ENCODE peak calls at places on chromosome 11, in six cellular contexts. W is fibroblast of lung, U is HL-60, T is AG09309, R is fibroblast of the aortic adventitia, J is heart right ventricle. V is an unnamed sample.

GRCh38 chr11:9748361-9748970 is 84.6 kb downstream of the SWAP70 start:
- DNase-seq in R (peak; percentile 85), U (peak; percentile 88), W (peak; percentile 83), T (no peak), J (no peak), V (peak; percentile 51)

GRCh38 chr11:7077101-7077500 is 11.7 kb upstream of the RBMXL2 start:
- DNase-seq in T (no peak), R (no peak), J (no peak), U (no peak), W (no peak), V (no peak)

GRCh38 chr11:112477929-112478317 is 217.3 kb upstream of the PLET1 start:
- DNase-seq in T (no peak), W (no peak), R (no peak), J (no peak), U (no peak), V (no peak)

GRCh38 chr11:119029340-119030028 is 1.2 kb downstream of the SLC37A4 start:
- DNase-seq in U (peak; percentile 65), W (no peak), T (no peak), J (no peak), R (no peak), V (peak; percentile 61)

GRCh38 chr11:75233688-75234295 is 6.8 kb upstream of the TPBGL start:
- DNase-seq in U (peak; percentile 32), W (peak; percentile 57), J (no peak), T (peak; percentile 3), R (peak; percentile 71), V (peak; percentile 67)

GRCh38 chr11:67486481-67487195 is 3.8 kb downstream of the AIP start:
- DNase-seq in T (no peak), R (no peak), U (no peak), W (no peak), J (no peak), V (no peak)

GRCh38 chr11:37811349-37811748 is 1213.3 kb upstream of the RAG2 start:
- DNase-seq in U (no peak), T (no peak), W (no peak), R (no peak), J (no peak), V (no peak)

GRCh38 chr11:19577849-19578619 is 134.6 kb upstream of the NAV2 start:
- DNase-seq in U (no peak), T (peak; percentile 72), W (peak; percentile 26), R (peak; percentile 87), J (peak; percentile 30), V (no peak)

GRCh38 chr11:73258104-73258684 is 13.9 kb upstream of the P2RY6 start:
- DNase-seq in J (no peak), T (no peak), R (no peak), U (no peak), W (no peak), V (no peak)

GRCh38 chr11:12205330-12205729 is 94.9 kb downstream of the MICAL2 start:
- DNase-seq in R (peak; percentile 86), J (no peak), U (no peak), W (peak; percentile 46), T (no peak), V (no peak)

GRCh38 chr11:90218606-90219005 is 4.2 kb downstream of the CHORDC1 start:
- DNase-seq in U (no peak), J (peak; percentile 29), W (no peak), T (no peak), R (no peak), V (peak; percentile 11)

GRCh38 chr11:61336171-61336935 is 3.3 kb downstream of the TKFC start:
- DNase-seq in R (peak; percentile 77), U (peak; percentile 81), J (peak; percentile 76), W (peak; percentile 68), T (no peak), V (peak; percentile 90)

GRCh38 chr11:79098096-79098495 is 342.7 kb downstream of the TENM4 start:
- DNase-seq in R (no peak), T (no peak), W (no peak), J (no peak), U (no peak), V (no peak)

GRCh38 chr11:23123766-23124165 is 263.5 kb upstream of the CCDC179 start:
- DNase-seq in R (peak; percentile 6), U (no peak), W (peak; percentile 36), T (peak; percentile 1), J (no peak), V (no peak)

GRCh38 chr11:11976476-11977187 is 31.8 kb downstream of the DKK3 start:
- DNase-seq in W (no peak), J (peak; percentile 69), R (no peak), T (no peak), U (no peak), V (peak; percentile 17)

GRCh38 chr11:14112721-14113120 is 150.2 kb downstream of the SPON1 start:
- DNase-seq in W (no peak), R (no peak), T (no peak), J (no peak), U (no peak), V (no peak)

GRCh38 chr11:123653997-123654565 is 343 bp downstream of the SCN3B start:
- DNase-seq in U (no peak), T (no peak), R (peak; percentile 35), J (peak; percentile 51), W (peak; percentile 31), V (peak; percentile 20)

GRCh38 chr11:96207459-96208449 is 135.2 kb downstream of the MAML2 start:
- DNase-seq in R (no peak), T (no peak), J (no peak), W (no peak), U (peak; percentile 19), V (no peak)

GRCh38 chr11:2859706-2860037 is 25.9 kb downstream of the CDKN1C start:
- DNase-seq in R (no peak), U (no peak), J (no peak), T (no peak), W (no peak), V (no peak)

GRCh38 chr11:17924713-17925112 is 88.1 kb downstream of the SERGEF start:
- DNase-seq in T (no peak), W (no peak), J (no peak), U (no peak), R (no peak), V (no peak)

GRCh38 chr11:73235236-73235786 is 17.2 kb downstream of the P2RY2 start:
- DNase-seq in U (no peak), R (no peak), T (no peak), J (no peak), W (no peak), V (no peak)

GRCh38 chr11:117820071-117820470 is 4.5 kb downstream of the FXYD2 start:
- DNase-seq in T (no peak), W (no peak), R (no peak), U (no peak), J (no peak), V (no peak)

GRCh38 chr11:3140291-3140603 is 24.9 kb downstream of the OSBPL5 start:
- DNase-seq in R (no peak), U (no peak), T (no peak), J (peak; percentile 11), W (no peak), V (no peak)

GRCh38 chr11:112795142-112795815 is 165.9 kb upstream of the NCAM1 start:
- DNase-seq in R (peak; percentile 67), U (peak; percentile 42), J (no peak), T (no peak), W (peak; percentile 20), V (peak; percentile 70)

GRCh38 chr11:61777234-61778090 is 14.9 kb downstream of the TMEM258 start:
- DNase-seq in W (no peak), R (no peak), J (peak; percentile 66), U (peak; percentile 7), T (no peak), V (no peak)

GRCh38 chr11:79052539-79052938 is 388.3 kb downstream of the TENM4 start:
- DNase-seq in J (no peak), U (no peak), W (peak; percentile 22), T (no peak), R (no peak), V (no peak)

GRCh38 chr11:129279326-129280026 is 87.4 kb upstream of the ARHGAP32 start:
- DNase-seq in J (peak; percentile 86), T (peak; percentile 10), R (peak; percentile 64), U (peak; percentile 56), W (peak; percentile 78), V (peak; percentile 89)
- TF ChIP-seq CTCF in J (no peak), T (no peak), R (no peak), U (no peak), W (no peak), V (no peak)

DNA sequence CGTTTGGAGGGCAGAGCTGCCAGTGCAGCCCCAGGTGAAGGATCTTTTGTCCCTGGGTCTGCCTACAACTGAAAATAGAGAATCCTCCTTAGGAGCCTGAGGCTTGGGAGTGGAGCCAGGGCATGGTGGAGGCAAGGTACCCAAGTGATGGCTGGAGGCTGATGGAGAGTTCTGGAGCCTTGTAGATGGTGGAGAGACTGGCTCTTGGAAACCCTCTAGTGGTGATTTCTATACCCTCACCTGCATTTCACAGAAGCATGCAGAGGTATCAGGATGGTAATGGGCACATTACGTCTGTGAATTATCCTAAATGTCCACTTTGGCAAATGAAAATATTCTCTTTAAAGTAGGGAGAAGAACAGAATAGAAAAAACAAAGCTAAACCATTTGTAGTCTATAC is 44.4 kb downstream of the INSC start:
- DNase-seq in U (no peak), R (peak; percentile 53), T (no peak), W (peak; percentile 54), J (no peak), V (peak; percentile 12)
- TF ChIP-seq CTCF in U (peak; percentile 45), R (peak; percentile 77), T (peak; percentile 76), W (peak; percentile 72), J (peak; percentile 20), V (peak; percentile 46)

GRCh38 chr11:88167853-88168252 is 7.4 kb downstream of the RAB38 start:
- DNase-seq in U (no peak), W (no peak), T (no peak), R (no peak), J (no peak), V (no peak)
- TF ChIP-seq CTCF in U (no peak), W (no peak), T (no peak), R (no peak), J (no peak), V (no peak)

GRCh38 chr11:64240467-64241174 is at the start of gene FKBP2:
- DNase-seq in J (peak; percentile 98), R (peak; percentile 96), T (peak; percentile 85), U (peak; percentile 97), W (peak; percentile 97), V (peak; percentile 98)
- TF ChIP-seq CTCF in J (no peak), R (no peak), T (no peak), U (no peak), W (no peak), V (no peak)

DNA sequence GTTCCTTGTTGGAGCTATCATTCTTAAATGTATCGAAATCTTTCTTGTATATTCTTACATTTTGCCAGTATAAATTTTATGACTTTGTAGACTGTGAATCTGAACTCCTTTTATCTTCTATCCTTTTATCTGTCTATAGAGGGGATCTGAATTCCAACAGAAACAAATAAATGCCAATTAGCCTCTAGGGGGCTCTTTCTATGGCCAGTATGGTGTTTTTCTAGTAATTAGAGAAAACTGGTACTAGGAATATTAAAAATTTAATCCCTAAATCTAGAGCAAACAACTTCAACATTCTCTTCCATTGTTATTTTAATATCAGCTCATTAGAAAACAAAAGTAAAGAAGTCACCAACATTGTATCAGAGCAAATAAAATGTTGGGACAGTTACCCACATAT is 21.5 kb upstream of the CAT start:
- DNase-seq in J (no peak), R (no peak), T (no peak), U (no peak), W (no peak), V (no peak)
- TF ChIP-seq CTCF in J (no peak), R (no peak), T (no peak), U (no peak), W (peak; percentile 22), V (no peak)